ENCODE peak calls at places on chromosome 21, in ten cellular contexts. N is HFF-Myc; A is activated CD8-positive, alpha-beta memory T cell treated with anti-CD3 and anti-CD28 coated beads for 24 hours; G is G401; Z is brain microvascular endothelial cell; X is NCI-H1417; V is renal cortical epithelial cell; C is SHP77; B is iris pigment epithelial cell; L is cardiac muscle cell. H is an unnamed sample.

GRCh38 chr21:16116798-16117197 is 387.0 kb downstream of the USP25 start:
- DNase-seq in N (peak; percentile 11), A (no peak), G (no peak), Z (peak; percentile 35), X (no peak), V (peak; percentile 80), C (no peak), B (peak; percentile 89), L (no peak), H (no peak)

GRCh38 chr21:45129231-45129923 is 55.0 kb downstream of the ADARB1 start:
- DNase-seq in N (no peak), A (no peak), G (peak; percentile 66), Z (no peak), X (no peak), V (no peak), C (no peak), B (peak; percentile 61), L (peak; percentile 42), H (peak; percentile 41)

GRCh38 chr21:33940846-33941245 is 25.2 kb upstream of the ATP5PO start:
- DNase-seq in N (no peak), A (peak; percentile 54), G (no peak), Z (peak; percentile 28), X (no peak), V (peak; percentile 25), C (no peak), B (peak; percentile 39), L (no peak), H (no peak)

GRCh38 chr21:35720065-35720810 is 340.1 kb downstream of the SETD4 start:
- DNase-seq in N (no peak), A (no peak), G (peak; percentile 85), Z (no peak), X (no peak), V (no peak), C (no peak), B (no peak), L (no peak), H (no peak)

GRCh38 chr21:45103966-45104520 is 29.7 kb downstream of the ADARB1 start:
- DNase-seq in N (no peak), A (peak; percentile 50), G (no peak), Z (no peak), X (no peak), V (no peak), C (no peak), B (no peak), L (no peak), H (no peak)

GRCh38 chr21:17476006-17476405 is 36.8 kb upstream of the CXADR start:
- DNase-seq in N (no peak), A (no peak), G (no peak), Z (no peak), X (no peak), V (no peak), C (no peak), B (no peak), L (no peak), H (no peak)

GRCh38 chr21:30072496-30072895 is 94.1 kb downstream of the CLDN17 start:
- DNase-seq in N (peak; percentile 0), A (no peak), G (no peak), Z (peak; percentile 45), X (peak; percentile 38), V (peak; percentile 43), C (peak; percentile 19), B (peak; percentile 16), L (peak; percentile 56), H (peak; percentile 40)

GRCh38 chr21:36646645-36647044 is 52.3 kb upstream of the SIM2 start:
- DNase-seq in N (no peak), A (no peak), G (no peak), Z (no peak), X (no peak), V (no peak), C (no peak), B (no peak), L (no peak), H (no peak)

GRCh38 chr21:21096956-21097355 is 98.7 kb downstream of the NCAM2 start:
- DNase-seq in N (no peak), A (no peak), G (no peak), Z (no peak), X (no peak), V (no peak), C (no peak), B (no peak), L (no peak), H (no peak)

GRCh38 chr21:27700974-27701614 is 734.2 kb upstream of the ADAMTS5 start:
- DNase-seq in N (peak; percentile 57), A (peak; percentile 66), G (peak; percentile 85), Z (peak; percentile 87), X (peak; percentile 79), V (peak; percentile 76), C (peak; percentile 75), B (peak; percentile 84), L (peak; percentile 87), H (peak; percentile 77)

GRCh38 chr21:45963225-45963555 is 18.4 kb upstream of the COL6A1 start:
- DNase-seq in N (no peak), A (no peak), G (no peak), Z (no peak), X (no peak), V (no peak), C (no peak), B (peak; percentile 18), L (no peak), H (no peak)

GRCh38 chr21:44263768-44264167 is 2.1 kb upstream of the DNMT3L start:
- DNase-seq in N (no peak), A (no peak), G (no peak), Z (no peak), X (no peak), V (no peak), C (no peak), B (no peak), L (no peak), H (no peak)

GRCh38 chr21:16162953-16163352 is 433.2 kb downstream of the USP25 start:
- DNase-seq in N (no peak), A (no peak), G (no peak), Z (no peak), X (no peak), V (no peak), C (no peak), B (no peak), L (no peak), H (no peak)

GRCh38 chr21:42524341-42525227 is 10.9 kb downstream of the SLC37A1 start:
- DNase-seq in N (peak; percentile 21), A (peak; percentile 75), G (peak; percentile 89), Z (peak; percentile 15), X (peak; percentile 90), V (no peak), C (peak; percentile 65), B (peak; percentile 28), L (peak; percentile 33), H (no peak)

GRCh38 chr21:45078877-45079281 is 4.5 kb downstream of the ADARB1 start:
- DNase-seq in N (no peak), A (peak; percentile 78), G (no peak), Z (peak; percentile 70), X (no peak), V (peak; percentile 8), C (no peak), B (peak; percentile 96), L (no peak), H (no peak)

GRCh38 chr21:36209626-36210171 is 53.1 kb downstream of the DOP1B start:
- DNase-seq in N (peak; percentile 44), A (no peak), G (peak; percentile 92), Z (peak; percentile 42), X (peak; percentile 63), V (peak; percentile 85), C (peak; percentile 74), B (peak; percentile 73), L (peak; percentile 56), H (peak; percentile 76)

GRCh38 chr21:45279446-45280177 is 8.1 kb downstream of the POFUT2 start:
- DNase-seq in N (no peak), A (peak; percentile 24), G (no peak), Z (no peak), X (no peak), V (no peak), C (no peak), B (no peak), L (no peak), H (no peak)

GRCh38 chr21:28375708-28376385 is 616.8 kb downstream of the LTN1 start:
- DNase-seq in N (no peak), A (no peak), G (no peak), Z (peak; percentile 90), X (no peak), V (peak; percentile 90), C (no peak), B (peak; percentile 91), L (no peak), H (peak; percentile 32)

GRCh38 chr21:21188513-21189188 is 190.4 kb downstream of the NCAM2 start:
- DNase-seq in N (no peak), A (no peak), G (no peak), Z (no peak), X (no peak), V (no peak), C (no peak), B (peak; percentile 32), L (no peak), H (no peak)

GRCh38 chr21:44918107-44918470 is 2.6 kb downstream of the ITGB2 start:
- DNase-seq in N (no peak), A (no peak), G (no peak), Z (no peak), X (no peak), V (no peak), C (no peak), B (no peak), L (no peak), H (no peak)

GRCh38 chr21:45541221-45542039 is 810 bp downstream of the SLC19A1 start:
- DNase-seq in N (peak; percentile 32), A (peak; percentile 90), G (peak; percentile 45), Z (no peak), X (peak; percentile 46), V (no peak), C (peak; percentile 29), B (peak; percentile 64), L (peak; percentile 39), H (peak; percentile 40)

GRCh38 chr21:14947613-14948160 is 117.1 kb downstream of the NRIP1 start:
- DNase-seq in N (no peak), A (no peak), G (peak; percentile 81), Z (no peak), X (peak; percentile 4), V (no peak), C (no peak), B (no peak), L (no peak), H (no peak)

GRCh38 chr21:33071878-33072306 is 2.0 kb downstream of the OLIG1 start:
- DNase-seq in N (no peak), A (peak; percentile 60), G (no peak), Z (no peak), X (no peak), V (peak; percentile 6), C (no peak), B (peak; percentile 9), L (peak; percentile 23), H (no peak)

GRCh38 chr21:38244407-38244787 is 12.4 kb upstream of the KCNJ15 start:
- DNase-seq in N (no peak), A (no peak), G (no peak), Z (no peak), X (no peak), V (no peak), C (no peak), B (no peak), L (no peak), H (no peak)

GRCh38 chr21:43726686-43727570 is 8.0 kb downstream of the PDXK start:
- DNase-seq in N (no peak), A (no peak), G (peak; percentile 66), Z (no peak), X (no peak), V (no peak), C (no peak), B (no peak), L (no peak), H (no peak)

GRCh38 chr21:45055861-45056260 is 18.5 kb upstream of the ADARB1 start:
- DNase-seq in N (no peak), A (no peak), G (no peak), Z (no peak), X (peak; percentile 7), V (peak; percentile 25), C (no peak), B (no peak), L (no peak), H (no peak)

GRCh38 chr21:42438316-42439205 is 34.9 kb downstream of the UBASH3A start:
- DNase-seq in N (no peak), A (no peak), G (no peak), Z (no peak), X (no peak), V (no peak), C (no peak), B (no peak), L (no peak), H (no peak)

GRCh38 chr21:44079446-44079845 is 27.8 kb upstream of the PWP2 start:
- DNase-seq in N (no peak), A (no peak), G (no peak), Z (no peak), X (no peak), V (no peak), C (no peak), B (no peak), L (no peak), H (no peak)